ENCODE peak calls at places on chromosomes 6 and 20, in five cellular contexts. A is head of caudate nucleus, D is progenitor cell of endocrine pancreas, F is RWPE1, W is ELF-1. S is an unnamed sample.

GRCh38 chr6:54193560-54193959 is 82.3 kb downstream of the MLIP start:
- DNase-seq in D (no peak), W (peak; percentile 6), A (no peak), F (no peak), S (no peak)

GRCh38 chr6:22145823-22146379 is 150.9 kb downstream of the PRL start:
- DNase-seq in F (no peak), D (no peak), W (peak; percentile 29), A (peak; percentile 90), S (peak; percentile 10)

GRCh38 chr20:44188752-44189151 is 1.8 kb upstream of the JPH2 start:
- DNase-seq in F (no peak), A (no peak), W (peak; percentile 26), D (no peak), S (no peak)

GRCh38 chr6:73739097-73739496 is 43.1 kb downstream of the CD109 start:
- DNase-seq in F (peak; percentile 26), A (no peak), D (no peak), W (peak; percentile 55), S (peak; percentile 44)

GRCh38 chr6:169253745-169254238 is at the start of gene THBS2:
- DNase-seq in A (no peak), D (no peak), F (peak; percentile 46), W (peak; percentile 56), S (peak; percentile 76)

GRCh38 chr6:169725270-169726048 is 1.2 kb upstream of the PHF10 start:
- DNase-seq in A (peak; percentile 50), W (peak; percentile 89), D (peak; percentile 30), F (peak; percentile 39), S (peak; percentile 29)

GRCh38 chr20:10670521-10671220 is 3.1 kb downstream of the JAG1 start:
- DNase-seq in A (no peak), D (no peak), W (no peak), F (no peak), S (no peak)

GRCh38 chr20:63061051-63061531 is 54.3 kb upstream of the BHLHE23 start:
- DNase-seq in F (no peak), A (no peak), W (no peak), D (no peak), S (no peak)

GRCh38 chr20:571754-572331 is 28.3 kb upstream of the CSNK2A1 start:
- DNase-seq in W (peak; percentile 78), F (no peak), D (no peak), A (no peak), S (peak; percentile 46)

GRCh38 chr6:124400600-124400999 is 561.6 kb upstream of the RNF217 start:
- DNase-seq in D (no peak), F (no peak), A (no peak), W (no peak), S (no peak)

GRCh38 chr6:112037783-112038216 is 16.1 kb upstream of the CCN6 start:
- DNase-seq in F (peak; percentile 67), D (no peak), A (peak; percentile 54), W (peak; percentile 45), S (peak; percentile 71)

GRCh38 chr6:47464052-47464451 is 13.5 kb upstream of the CD2AP start:
- DNase-seq in D (no peak), A (no peak), W (no peak), F (no peak), S (no peak)

GRCh38 chr6:4889701-4890100 is 113.5 kb downstream of the CDYL start:
- DNase-seq in D (no peak), A (no peak), F (no peak), W (peak; percentile 59), S (no peak)

GRCh38 chr6:148927581-148927980 is 180.8 kb downstream of the UST start:
- DNase-seq in A (no peak), W (no peak), D (no peak), F (no peak), S (no peak)

GRCh38 chr6:129730477-129731165 is 20.6 kb upstream of the ARHGAP18 start:
- DNase-seq in F (peak; percentile 20), W (no peak), A (peak; percentile 14), D (no peak), S (no peak)

GRCh38 chr20:62025832-62026563 is 39.7 kb downstream of the TAF4 start:
- DNase-seq in F (no peak), A (peak; percentile 31), W (no peak), D (no peak), S (no peak)

GRCh38 chr6:41713161-41713649 is 22.2 kb downstream of the TFEB start:
- DNase-seq in W (no peak), D (no peak), A (peak; percentile 79), F (peak; percentile 97), S (peak; percentile 84)

GRCh38 chr6:8831366-8832152 is 396.2 kb upstream of the SLC35B3 start:
- DNase-seq in A (no peak), D (no peak), W (no peak), F (no peak), S (no peak)

GRCh38 chr6:150221152-150221551 is 78.3 kb downstream of the PPP1R14C start:
- DNase-seq in D (no peak), W (no peak), F (no peak), A (no peak), S (no peak)

GRCh38 chr6:89145461-89145961 is 344 bp upstream of the PM20D2 start:
- DNase-seq in W (no peak), D (no peak), F (peak; percentile 30), A (peak; percentile 16), S (peak; percentile 19)

GRCh38 chr6:124964084-124964763 is 2.0 kb downstream of the RNF217 start:
- DNase-seq in F (no peak), A (no peak), W (no peak), D (no peak), S (no peak)

GRCh38 chr6:152634773-152635172 is 2.4 kb downstream of the SYNE1 start:
- DNase-seq in A (no peak), F (no peak), W (no peak), D (no peak), S (no peak)

GRCh38 chr6:132598473-132598872 is 8.9 kb upstream of the TAAR5 start:
- DNase-seq in W (peak; percentile 8), D (no peak), F (peak; percentile 19), A (no peak), S (no peak)

GRCh38 chr6:136767583-136768307 is 24.5 kb downstream of the MAP3K5 start:
- DNase-seq in W (no peak), F (no peak), D (no peak), A (no peak), S (no peak)

GRCh38 chr20:17491488-17491887 is 39.7 kb downstream of the BFSP1 start:
- DNase-seq in D (no peak), W (no peak), F (no peak), A (no peak), S (no peak)

GRCh38 chr20:57594092-57594911 is 25.9 kb downstream of the ZBP1 start:
- DNase-seq in A (peak; percentile 53), W (peak; percentile 89), D (peak; percentile 61), F (peak; percentile 77), S (peak; percentile 88)

GRCh38 chr20:47360489-47361267 is 4.2 kb upstream of the ZMYND8 start:
- DNase-seq in D (no peak), W (peak; percentile 92), F (peak; percentile 79), A (peak; percentile 67), S (peak; percentile 86)

GRCh38 chr20:11755071-11755881 is 162.4 kb upstream of the BTBD3 start:
- DNase-seq in F (no peak), D (no peak), A (peak; percentile 11), W (no peak), S (no peak)

S was measured in HTR-8/SVneo.